ENCODE peak calls at places on chromosomes 12 and 14, in five cellular contexts. One of them, this sample, is unnamed.
A peak's percentile ranks its signal among the peaks of the same experiment; 100 is the strongest.

GRCh38 chr14:94322648-94323570 is at the start of gene SERPINA6:
- DNase-seq in heart right ventricle: no peak
- DNase-seq in psoas muscle: no peak
- DNase-seq in ascending aorta: no peak
- DNase-seq in OCI-LY7: no peak
- DNase-seq in this sample: no peak

GRCh38 chr14:98605043-98605442 is 667.0 kb downstream of the BCL11B start:
- DNase-seq in heart right ventricle: no peak
- DNase-seq in psoas muscle: no peak
- DNase-seq in ascending aorta: no peak
- DNase-seq in OCI-LY7: no peak
- DNase-seq in this sample: no peak

GRCh38 chr12:111444706-111445310 is 39.1 kb downstream of the SH2B3 start:
- DNase-seq in heart right ventricle: peak; percentile 65
- DNase-seq in psoas muscle: peak; percentile 67
- DNase-seq in ascending aorta: peak; percentile 84
- DNase-seq in OCI-LY7: peak; percentile 93
- DNase-seq in this sample: no peak

GRCh38 chr14:51283402-51283825 is 43.4 kb downstream of the TMX1 start:
- DNase-seq in heart right ventricle: no peak
- DNase-seq in psoas muscle: no peak
- DNase-seq in ascending aorta: no peak
- DNase-seq in OCI-LY7: peak; percentile 67
- DNase-seq in this sample: peak; percentile 92

GRCh38 chr12:28563926-28564325 is 373.7 kb downstream of the CCDC91 start:
- DNase-seq in heart right ventricle: no peak
- DNase-seq in psoas muscle: no peak
- DNase-seq in ascending aorta: no peak
- DNase-seq in OCI-LY7: no peak
- DNase-seq in this sample: no peak

GRCh38 chr12:8941691-8942478 is 7.6 kb downstream of the M6PR start:
- DNase-seq in heart right ventricle: no peak
- DNase-seq in psoas muscle: no peak
- DNase-seq in ascending aorta: no peak
- DNase-seq in OCI-LY7: no peak
- DNase-seq in this sample: no peak

GRCh38 chr12:79638490-79638889 is 52.3 kb downstream of the PAWR start:
- DNase-seq in heart right ventricle: no peak
- DNase-seq in psoas muscle: no peak
- DNase-seq in ascending aorta: no peak
- DNase-seq in OCI-LY7: no peak
- DNase-seq in this sample: no peak

GRCh38 chr12:88691811-88692210 is 111.5 kb upstream of the KITLG start:
- DNase-seq in heart right ventricle: no peak
- DNase-seq in psoas muscle: no peak
- DNase-seq in ascending aorta: no peak
- DNase-seq in OCI-LY7: no peak
- DNase-seq in this sample: no peak

GRCh38 chr12:53113307-53113706 is 10.0 kb downstream of the SOAT2 start:
- DNase-seq in heart right ventricle: no peak
- DNase-seq in psoas muscle: no peak
- DNase-seq in ascending aorta: no peak
- DNase-seq in OCI-LY7: no peak
- DNase-seq in this sample: no peak

GRCh38 chr14:51643137-51643536 is 8.6 kb upstream of the FRMD6 start:
- DNase-seq in heart right ventricle: no peak
- DNase-seq in psoas muscle: no peak
- DNase-seq in ascending aorta: no peak
- DNase-seq in OCI-LY7: no peak
- DNase-seq in this sample: no peak

DNA sequence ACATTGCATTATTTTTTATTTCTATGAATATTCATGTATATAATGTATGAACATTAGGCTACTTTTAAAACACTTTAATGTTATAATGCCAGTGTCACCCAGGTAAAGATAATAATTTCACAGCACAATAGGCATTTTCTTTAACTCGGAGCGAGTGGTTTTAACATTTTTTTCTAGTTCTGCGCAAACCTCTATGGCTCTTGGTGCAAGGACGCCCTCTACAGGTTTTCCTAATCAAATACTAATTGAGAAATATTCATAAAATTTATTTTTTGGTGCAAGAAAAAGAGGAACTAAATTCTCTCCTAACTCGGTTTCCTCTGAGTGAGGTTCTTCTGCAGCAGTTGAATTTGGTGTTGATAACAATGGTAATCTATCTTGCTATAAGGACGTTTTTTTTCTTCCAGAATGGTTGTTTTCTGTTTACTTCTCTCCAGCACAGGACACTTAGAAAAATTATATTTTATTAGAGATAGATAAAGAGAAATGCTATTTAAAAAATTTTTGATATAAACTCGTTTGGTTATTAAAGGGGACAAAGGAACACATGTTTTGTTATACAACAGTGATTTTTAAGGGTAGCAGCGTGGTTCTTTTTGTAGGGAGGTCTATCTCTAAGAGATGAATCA is 2.4 kb upstream of the WIF1 start:
- DNase-seq in heart right ventricle: no peak
- DNase-seq in psoas muscle: no peak
- DNase-seq in ascending aorta: no peak
- DNase-seq in OCI-LY7: peak; percentile 48
- DNase-seq in this sample: peak; percentile 6
- TF ChIP-seq CTCF in heart right ventricle: peak; percentile 55
- TF ChIP-seq CTCF in psoas muscle: peak; percentile 42
- TF ChIP-seq CTCF in ascending aorta: peak; percentile 32
- TF ChIP-seq CTCF in OCI-LY7: peak; percentile 82
- TF ChIP-seq CTCF in this sample: peak; percentile 80

GRCh38 chr14:103491691-103492090 is 30.9 kb downstream of the CKB start:
- DNase-seq in heart right ventricle: no peak
- DNase-seq in psoas muscle: no peak
- DNase-seq in ascending aorta: peak; percentile 52
- DNase-seq in OCI-LY7: no peak
- DNase-seq in this sample: no peak

GRCh38 chr14:103492156-103492555 is 30.5 kb downstream of the CKB start:
- DNase-seq in heart right ventricle: no peak
- DNase-seq in psoas muscle: no peak
- DNase-seq in ascending aorta: peak; percentile 34
- DNase-seq in OCI-LY7: no peak
- DNase-seq in this sample: no peak

GRCh38 chr14:103488071-103488470 is 34.6 kb downstream of the CKB start:
- DNase-seq in heart right ventricle: no peak
- DNase-seq in psoas muscle: no peak
- DNase-seq in ascending aorta: peak; percentile 39
- DNase-seq in OCI-LY7: no peak
- DNase-seq in this sample: no peak

GRCh38 chr14:103485504-103485903 is 37.1 kb downstream of the CKB start:
- DNase-seq in heart right ventricle: no peak
- DNase-seq in psoas muscle: no peak
- DNase-seq in ascending aorta: peak; percentile 12
- DNase-seq in OCI-LY7: no peak
- DNase-seq in this sample: no peak

GRCh38 chr14:103488960-103489359 is 33.7 kb downstream of the CKB start:
- DNase-seq in heart right ventricle: no peak
- DNase-seq in psoas muscle: no peak
- DNase-seq in ascending aorta: peak; percentile 5
- DNase-seq in OCI-LY7: no peak
- DNase-seq in this sample: no peak
- H3K27ac ChIP-seq in heart right ventricle: no peak overlapping the region
- H3K27ac ChIP-seq in psoas muscle: peak overlapping the region; percentile 90
- H3K27ac ChIP-seq in ascending aorta: no peak overlapping the region
- H3K27ac ChIP-seq in OCI-LY7: no peak overlapping the region
- H3K27ac ChIP-seq in this sample: no peak overlapping the region

DNA sequence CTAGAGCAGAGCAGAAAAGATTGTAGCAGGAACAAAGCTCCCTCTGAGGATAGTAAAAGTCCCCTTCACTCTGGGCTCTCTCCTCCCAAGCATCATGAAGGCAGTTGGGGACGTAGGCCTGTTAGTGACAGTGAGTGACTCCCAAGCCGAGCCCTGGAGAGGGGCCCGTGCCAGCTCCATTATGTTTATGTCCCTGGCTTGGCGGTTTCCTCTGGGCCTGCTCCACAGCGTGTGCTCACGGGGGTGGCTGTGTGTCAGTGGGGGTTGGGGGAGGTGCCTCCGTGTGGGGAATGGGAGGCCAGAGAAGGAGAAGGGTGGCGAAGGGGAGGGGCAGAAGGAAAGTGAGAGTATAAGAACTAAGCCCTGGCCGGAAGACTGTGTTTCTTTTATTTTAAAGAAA is 170.0 kb upstream of the VASH1 start:
- DNase-seq in heart right ventricle: no peak
- DNase-seq in psoas muscle: no peak
- DNase-seq in ascending aorta: no peak
- DNase-seq in OCI-LY7: no peak
- DNase-seq in this sample: no peak
- TF ChIP-seq CTCF in heart right ventricle: no peak
- TF ChIP-seq CTCF in psoas muscle: no peak
- TF ChIP-seq CTCF in ascending aorta: no peak
- TF ChIP-seq CTCF in OCI-LY7: no peak
- TF ChIP-seq CTCF in this sample: no peak

DNA sequence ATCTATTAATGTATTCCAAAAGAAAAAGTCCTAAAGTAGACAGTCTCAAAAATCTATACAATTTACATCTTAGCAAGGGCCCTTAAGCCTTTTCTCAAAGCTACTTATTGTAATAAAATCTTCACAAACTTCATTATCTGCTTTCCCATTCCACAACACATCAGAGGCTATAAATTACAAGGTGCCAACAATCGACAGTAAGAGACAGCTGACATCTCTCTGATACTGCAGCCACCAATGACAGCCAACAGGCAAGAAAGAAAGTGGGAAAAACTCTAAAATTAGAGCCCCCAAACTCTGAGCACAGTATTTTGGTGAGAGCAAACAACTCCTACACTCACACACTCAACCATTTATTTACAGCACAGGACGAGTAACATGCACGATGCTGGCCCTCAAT is 2.2 kb downstream of the ANGEL1 start:
- DNase-seq in heart right ventricle: no peak
- DNase-seq in psoas muscle: no peak
- DNase-seq in ascending aorta: no peak
- DNase-seq in OCI-LY7: no peak
- DNase-seq in this sample: no peak
- H3K27ac ChIP-seq in heart right ventricle: no peak overlapping the region
- H3K27ac ChIP-seq in psoas muscle: no peak overlapping the region
- H3K27ac ChIP-seq in ascending aorta: no peak overlapping the region
- H3K27ac ChIP-seq in OCI-LY7: no peak overlapping the region
- H3K27ac ChIP-seq in this sample: no peak overlapping the region

GRCh38 chr12:124734224-124734788 is 129.4 kb downstream of the SCARB1 start:
- DNase-seq in heart right ventricle: no peak
- DNase-seq in psoas muscle: no peak
- DNase-seq in ascending aorta: peak; percentile 79
- DNase-seq in OCI-LY7: no peak
- DNase-seq in this sample: no peak
- TF ChIP-seq CTCF in heart right ventricle: no peak
- TF ChIP-seq CTCF in psoas muscle: no peak
- TF ChIP-seq CTCF in ascending aorta: no peak
- TF ChIP-seq CTCF in OCI-LY7: no peak
- TF ChIP-seq CTCF in this sample: no peak

DNA sequence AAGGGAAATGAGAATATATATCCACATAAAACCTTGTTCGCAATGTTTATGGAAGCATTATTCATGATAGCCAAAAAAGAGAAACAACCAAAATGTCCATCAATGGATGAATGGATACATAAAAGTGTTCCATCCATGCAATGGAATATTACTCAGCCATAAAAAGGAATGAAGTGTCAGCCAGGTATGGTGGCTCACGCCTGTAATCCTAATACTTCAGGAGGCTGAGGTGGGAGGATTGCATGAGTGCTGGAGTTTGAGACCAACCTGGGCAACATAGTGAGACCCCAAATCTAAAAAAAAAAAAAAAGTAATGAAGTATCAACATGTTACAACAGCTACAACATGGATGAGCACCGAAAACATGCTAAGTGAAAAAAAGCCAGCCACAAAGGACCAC is 23.6 kb upstream of the C12orf76 start:
- DNase-seq in heart right ventricle: no peak
- DNase-seq in psoas muscle: no peak
- DNase-seq in ascending aorta: no peak
- DNase-seq in OCI-LY7: no peak
- DNase-seq in this sample: no peak
- H3K27ac ChIP-seq in heart right ventricle: no peak overlapping the region
- H3K27ac ChIP-seq in psoas muscle: no peak overlapping the region
- H3K27ac ChIP-seq in ascending aorta: no peak overlapping the region
- H3K27ac ChIP-seq in OCI-LY7: no peak overlapping the region
- H3K27ac ChIP-seq in this sample: no peak overlapping the region

GRCh38 chr14:90116444-90116843 is 54.6 kb downstream of the KCNK13 start:
- DNase-seq in heart right ventricle: no peak
- DNase-seq in psoas muscle: no peak
- DNase-seq in ascending aorta: no peak
- DNase-seq in OCI-LY7: no peak
- DNase-seq in this sample: no peak
- TF ChIP-seq CTCF in heart right ventricle: no peak
- TF ChIP-seq CTCF in psoas muscle: no peak
- TF ChIP-seq CTCF in ascending aorta: no peak
- TF ChIP-seq CTCF in OCI-LY7: no peak
- TF ChIP-seq CTCF in this sample: no peak

GRCh38 chr12:67705394-67706370 is 57.1 kb downstream of the DYRK2 start:
- DNase-seq in heart right ventricle: no peak
- DNase-seq in psoas muscle: no peak
- DNase-seq in ascending aorta: no peak
- DNase-seq in OCI-LY7: no peak
- DNase-seq in this sample: no peak
- H3K27ac ChIP-seq in heart right ventricle: no peak overlapping the region
- H3K27ac ChIP-seq in psoas muscle: peak overlapping the region; percentile 65
- H3K27ac ChIP-seq in ascending aorta: no peak overlapping the region
- H3K27ac ChIP-seq in OCI-LY7: no peak overlapping the region
- H3K27ac ChIP-seq in this sample: no peak overlapping the region

DNA sequence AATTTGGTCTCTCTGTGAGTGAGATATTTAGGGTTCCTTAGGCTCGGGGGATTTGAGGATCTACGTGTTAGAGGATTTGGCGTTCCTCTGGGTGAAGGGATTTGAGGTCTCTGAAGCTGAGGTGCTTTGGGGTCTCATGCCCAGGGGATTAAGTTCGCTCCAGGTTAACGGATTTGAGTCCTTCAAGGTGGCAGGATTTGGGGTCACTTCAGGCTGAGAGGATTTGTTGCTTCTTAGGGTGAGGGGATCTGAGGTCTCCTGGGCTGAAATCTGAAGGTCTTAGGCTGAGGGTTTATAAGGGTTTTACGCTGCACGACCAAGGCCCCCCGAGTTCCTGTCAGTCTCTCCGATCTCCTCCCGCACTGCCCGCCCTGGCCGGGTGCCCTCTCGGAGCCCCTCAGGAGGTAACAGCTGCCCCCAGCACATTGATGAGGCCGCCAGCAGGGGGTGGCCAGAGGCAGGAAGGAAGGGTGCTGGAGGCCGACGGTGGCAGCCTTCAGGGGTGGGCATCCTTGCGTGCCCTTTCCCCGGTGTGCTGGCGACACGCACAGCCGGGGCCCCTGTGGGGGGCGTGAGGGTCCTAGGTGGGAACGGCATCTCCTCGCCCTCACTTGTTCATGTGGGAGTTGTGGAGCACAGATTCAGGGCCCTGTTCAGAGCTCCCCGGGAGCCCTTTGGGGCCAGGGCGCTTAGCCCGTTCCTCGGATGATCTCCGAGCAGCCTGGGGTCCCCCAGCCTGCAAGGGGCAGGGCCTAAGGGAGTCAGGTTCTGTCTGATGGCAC is 14.3 kb downstream of the CEP170B start:
- DNase-seq in heart right ventricle: no peak
- DNase-seq in psoas muscle: peak; percentile 9
- DNase-seq in ascending aorta: no peak
- DNase-seq in OCI-LY7: no peak
- DNase-seq in this sample: no peak
- TF ChIP-seq CTCF in heart right ventricle: no peak
- TF ChIP-seq CTCF in psoas muscle: no peak
- TF ChIP-seq CTCF in ascending aorta: no peak
- TF ChIP-seq CTCF in OCI-LY7: peak; percentile 27
- TF ChIP-seq CTCF in this sample: no peak